ENCODE peak calls at places on chromosomes 11 and 22, in seven cellular contexts. G, I, H, O, L, T and R are unnamed samples.

GRCh38 chr22:48157676-48158075 is 1395.2 kb downstream of the TBC1D22A start:
- DNase-seq in O (no peak), T (no peak), H (no peak), G (no peak), I (no peak), L (no peak), R (peak; percentile 15)

GRCh38 chr11:70641366-70641765 is 243.0 kb downstream of the CTTN start:
- DNase-seq in T (no peak), O (no peak), H (no peak), I (no peak), G (no peak), L (no peak), R (no peak)

GRCh38 chr11:33941637-33942160 is 49.8 kb upstream of the LMO2 start:
- DNase-seq in I (no peak), L (peak; percentile 71), H (peak; percentile 21), O (no peak), T (peak; percentile 1), G (no peak), R (peak; percentile 35)

GRCh38 chr11:77710358-77710757 is 72.8 kb upstream of the CLNS1A start:
- DNase-seq in L (peak; percentile 64), O (no peak), T (peak; percentile 6), G (peak; percentile 59), H (peak; percentile 36), I (no peak), R (no peak)

GRCh38 chr22:46293591-46294260 is 2.9 kb upstream of the GTSE1 start:
- DNase-seq in H (peak; percentile 75), G (no peak), I (peak; percentile 77), T (peak; percentile 53), O (peak; percentile 86), L (peak; percentile 63), R (peak; percentile 60)

GRCh38 chr11:34830648-34831047 is 85.5 kb downstream of the APIP start:
- DNase-seq in T (no peak), I (no peak), H (no peak), O (peak; percentile 7), G (no peak), L (peak; percentile 21), R (no peak)

GRCh38 chr11:20489948-20490347 is 102.4 kb downstream of the PRMT3 start:
- DNase-seq in I (no peak), O (no peak), T (no peak), G (no peak), H (no peak), L (no peak), R (no peak)

GRCh38 chr22:44753189-44754042 is 1.0 kb downstream of the ARHGAP8 start:
- DNase-seq in T (peak; percentile 42), L (peak; percentile 83), O (peak; percentile 40), G (peak; percentile 40), H (peak; percentile 58), I (no peak), R (no peak)

GRCh38 chr22:42745118-42745517 is 24.4 kb upstream of the A4GALT start:
- DNase-seq in T (peak; percentile 94), I (no peak), O (no peak), G (peak; percentile 81), H (peak; percentile 70), L (peak; percentile 76), R (no peak)

GRCh38 chr11:3074912-3075589 is 17.8 kb upstream of the CARS1 start:
- DNase-seq in I (no peak), G (no peak), L (no peak), T (no peak), H (no peak), O (no peak), R (no peak)

GRCh38 chr22:32897400-32897799 is 95.9 kb downstream of the TIMP3 start:
- DNase-seq in I (no peak), L (peak; percentile 91), T (peak; percentile 21), G (peak; percentile 97), O (no peak), H (peak; percentile 10), R (no peak)

GRCh38 chr22:37909756-37910155 is 3.7 kb downstream of the MICALL1 start:
- DNase-seq in I (no peak), H (no peak), L (no peak), G (no peak), T (peak; percentile 18), O (no peak), R (no peak)

GRCh38 chr11:70611166-70611565 is 212.8 kb downstream of the CTTN start:
- DNase-seq in L (no peak), O (no peak), G (no peak), H (no peak), I (peak; percentile 27), T (no peak), R (no peak)

GRCh38 chr22:36292823-36293530 is 40.0 kb downstream of the APOL1 start:
- DNase-seq in I (peak; percentile 44), T (no peak), G (no peak), L (no peak), O (no peak), H (no peak), R (peak; percentile 64)

GRCh38 chr11:68411501-68411991 is 49.0 kb upstream of the PPP6R3 start:
- DNase-seq in I (peak; percentile 92), T (no peak), G (no peak), H (no peak), O (no peak), L (no peak), R (no peak)

GRCh38 chr11:119496453-119496852 is 73.5 kb upstream of the THY1 start:
- DNase-seq in L (no peak), T (no peak), H (peak; percentile 28), G (no peak), O (peak; percentile 27), I (no peak), R (no peak)

GRCh38 chr11:43738600-43739409 is 58.3 kb downstream of the HSD17B12 start:
- DNase-seq in I (no peak), T (peak; percentile 88), H (peak; percentile 82), G (peak; percentile 77), L (peak; percentile 89), O (peak; percentile 76), R (no peak)

GRCh38 chr11:44110231-44110679 is 14.8 kb downstream of the EXT2 start:
- DNase-seq in H (peak; percentile 55), I (no peak), L (peak; percentile 30), O (no peak), T (peak; percentile 54), G (peak; percentile 50), R (no peak)

GRCh38 chr11:125062931-125063428 is at the start of gene SLC37A2:
- DNase-seq in I (peak; percentile 84), L (peak; percentile 61), O (peak; percentile 58), T (peak; percentile 68), H (peak; percentile 49), G (peak; percentile 64), R (peak; percentile 83)

GRCh38 chr11:129855086-129855485 is 39.4 kb downstream of the TMEM45B start:
- DNase-seq in O (no peak), T (no peak), I (no peak), L (peak; percentile 13), G (peak; percentile 55), H (no peak), R (no peak)

GRCh38 chr11:11731311-11732083 is 109.7 kb upstream of the GALNT18 start:
- DNase-seq in L (peak; percentile 78), H (peak; percentile 83), T (peak; percentile 10), O (peak; percentile 51), G (peak; percentile 95), I (no peak), R (no peak)

GRCh38 chr22:21447694-21448402 is 19.3 kb upstream of the TMEM191C start:
- DNase-seq in L (no peak), T (no peak), G (no peak), H (no peak), I (peak; percentile 41), O (no peak), R (peak; percentile 61)

GRCh38 chr22:20031732-20032406 is 11.0 kb downstream of the TANGO2 start:
- DNase-seq in G (peak; percentile 26), O (no peak), H (no peak), T (no peak), I (no peak), L (no peak), R (no peak)

GRCh38 chr11:34603129-34604001 is 17.5 kb upstream of the EHF start:
- DNase-seq in H (no peak), G (no peak), T (no peak), L (no peak), I (no peak), O (no peak), R (no peak)

GRCh38 chr11:110086892-110087309 is 6.3 kb upstream of the ZC3H12C start:
- DNase-seq in I (no peak), T (peak; percentile 85), G (peak; percentile 88), L (peak; percentile 37), H (peak; percentile 92), O (peak; percentile 81), R (no peak)

GRCh38 chr11:32489464-32489863 is 54.1 kb upstream of the WT1 start:
- DNase-seq in T (no peak), O (no peak), G (no peak), L (no peak), H (no peak), I (no peak), R (no peak)
- TF ChIP-seq CTCF in T (no peak), O (no peak), G (no peak), L (no peak), H (no peak), I (no peak), R (no peak)

DNA sequence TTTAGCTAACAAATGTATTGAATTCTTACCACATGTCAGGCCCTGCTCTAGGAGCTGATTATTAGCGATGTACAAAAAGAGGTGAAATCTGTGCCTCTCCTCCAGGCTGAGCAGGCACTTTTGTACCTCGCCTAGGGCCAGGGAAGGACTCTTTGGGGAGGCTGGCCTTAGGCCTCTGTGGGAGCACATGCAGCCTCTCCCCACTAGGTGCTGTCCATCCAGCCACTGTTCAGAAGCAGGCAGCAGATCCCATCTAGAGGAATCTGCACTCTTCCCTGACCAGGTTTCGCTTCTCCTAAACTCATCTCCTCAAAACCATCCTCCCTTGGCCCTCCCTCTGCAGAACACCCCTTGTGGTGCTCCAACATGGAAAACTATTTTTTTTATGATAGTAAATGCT is 51.9 kb upstream of the WT1 start:
- DNase-seq in G (no peak), I (no peak), O (no peak), L (no peak), H (no peak), T (no peak), R (no peak)
- TF ChIP-seq CTCF in G (peak; percentile 22), I (no peak), O (no peak), L (no peak), H (no peak), T (peak; percentile 44), R (no peak)

GRCh38 chr11:26527685-26528084 is 44.4 kb downstream of the MUC15 start:
- DNase-seq in T (no peak), L (no peak), O (no peak), I (no peak), G (no peak), H (no peak), R (no peak)

GRCh38 chr11:26522912-26523610 is 49.0 kb downstream of the MUC15 start:
- DNase-seq in L (peak; percentile 11), T (peak; percentile 21), O (no peak), G (peak; percentile 63), H (peak; percentile 68), I (no peak), R (no peak)
- TF ChIP-seq CTCF in L (no peak), T (peak; percentile 37), O (peak; percentile 27), G (peak; percentile 59), H (peak; percentile 55), I (no peak), R (no peak)

GRCh38 chr11:37450613-37451012 is 852.6 kb upstream of the RAG2 start:
- DNase-seq in I (no peak), H (peak; percentile 17), T (no peak), G (peak; percentile 53), O (peak; percentile 20), L (peak; percentile 8), R (no peak)

GRCh38 chr11:37451903-37452302 is 853.9 kb upstream of the RAG2 start:
- DNase-seq in L (no peak), G (no peak), O (no peak), I (no peak), H (no peak), T (no peak), R (no peak)

GRCh38 chr11:37449146-37449545 is 851.1 kb upstream of the RAG2 start:
- DNase-seq in I (no peak), T (peak; percentile 65), H (peak; percentile 67), O (peak; percentile 41), G (peak; percentile 62), L (peak; percentile 49), R (no peak)
- TF ChIP-seq CTCF in I (no peak), T (peak; percentile 65), H (peak; percentile 64), O (peak; percentile 54), G (peak; percentile 46), L (peak; percentile 54), R (no peak)